ENCODE peak calls at places on chromosomes 4 and X, in seven cellular contexts. I is tibial artery; V is WERI-Rb-1; O is left lung; T is mesendoderm; H is effector memory CD4-positive, alpha-beta T cell; B is SJSA1. X is an unnamed sample.

GRCh38 chr4:176999943-177000543 is 207.3 kb upstream of the VEGFC start:
- DNase-seq in O (no peak), V (no peak), H (no peak), I (no peak), B (no peak), T (peak; percentile 12), X (no peak)

GRCh38 chr4:73707918-73708577 is 32.3 kb upstream of the CXCL8 start:
- DNase-seq in V (no peak), O (no peak), H (no peak), T (peak; percentile 86), B (peak; percentile 83), I (peak; percentile 78), X (peak; percentile 12)

GRCh38 chr4:83139514-83140156 is 25.1 kb upstream of the PLAC8 start:
- DNase-seq in O (no peak), I (no peak), H (no peak), B (no peak), T (no peak), V (no peak), X (no peak)

GRCh38 chrX:20530319-20530979 is 263.7 kb upstream of the RPS6KA3 start:
- DNase-seq in B (peak; percentile 46), I (peak; percentile 66), T (peak; percentile 46), O (no peak), V (peak; percentile 48), H (peak; percentile 14), X (no peak)

GRCh38 chrX:104854790-104855340 is 288.9 kb downstream of the IL1RAPL2 start:
- DNase-seq in T (no peak), O (no peak), B (no peak), V (no peak), I (no peak), H (no peak), X (no peak)

GRCh38 chrX:10979956-10980355 is 131.2 kb upstream of the HCCS start:
- DNase-seq in V (no peak), I (no peak), B (no peak), H (no peak), T (peak; percentile 40), O (no peak), X (no peak)

GRCh38 chr4:51885371-51885770 is 42.4 kb downstream of the DCUN1D4 start:
- DNase-seq in B (peak; percentile 11), I (no peak), T (peak; percentile 77), H (no peak), V (no peak), O (no peak), X (no peak)

GRCh38 chr4:28277931-28278330 is 1417.3 kb downstream of the STIM2 start:
- DNase-seq in V (no peak), O (no peak), H (no peak), B (no peak), T (no peak), I (no peak), X (no peak)

GRCh38 chr4:165381821-165382373 is 3.1 kb downstream of the CPE start:
- DNase-seq in V (no peak), T (peak; percentile 28), B (no peak), H (no peak), I (no peak), O (no peak), X (no peak)

GRCh38 chrX:133375558-133376340 is 39.5 kb downstream of the GPC4 start:
- DNase-seq in I (peak; percentile 60), O (no peak), V (no peak), T (no peak), B (no peak), H (no peak), X (no peak)

GRCh38 chr4:86961605-86962295 is 26.9 kb downstream of the AFF1 start:
- DNase-seq in T (no peak), B (no peak), V (peak; percentile 68), O (no peak), I (no peak), H (no peak), X (no peak)

GRCh38 chr4:23888421-23889319 is 1.2 kb downstream of the PPARGC1A start:
- DNase-seq in V (no peak), B (peak; percentile 26), I (peak; percentile 64), H (no peak), O (no peak), T (no peak), X (no peak)

GRCh38 chr4:184064877-184065276 is 152.8 kb downstream of the ENPP6 start:
- DNase-seq in T (no peak), V (no peak), H (no peak), I (no peak), O (no peak), B (no peak), X (no peak)

DNA sequence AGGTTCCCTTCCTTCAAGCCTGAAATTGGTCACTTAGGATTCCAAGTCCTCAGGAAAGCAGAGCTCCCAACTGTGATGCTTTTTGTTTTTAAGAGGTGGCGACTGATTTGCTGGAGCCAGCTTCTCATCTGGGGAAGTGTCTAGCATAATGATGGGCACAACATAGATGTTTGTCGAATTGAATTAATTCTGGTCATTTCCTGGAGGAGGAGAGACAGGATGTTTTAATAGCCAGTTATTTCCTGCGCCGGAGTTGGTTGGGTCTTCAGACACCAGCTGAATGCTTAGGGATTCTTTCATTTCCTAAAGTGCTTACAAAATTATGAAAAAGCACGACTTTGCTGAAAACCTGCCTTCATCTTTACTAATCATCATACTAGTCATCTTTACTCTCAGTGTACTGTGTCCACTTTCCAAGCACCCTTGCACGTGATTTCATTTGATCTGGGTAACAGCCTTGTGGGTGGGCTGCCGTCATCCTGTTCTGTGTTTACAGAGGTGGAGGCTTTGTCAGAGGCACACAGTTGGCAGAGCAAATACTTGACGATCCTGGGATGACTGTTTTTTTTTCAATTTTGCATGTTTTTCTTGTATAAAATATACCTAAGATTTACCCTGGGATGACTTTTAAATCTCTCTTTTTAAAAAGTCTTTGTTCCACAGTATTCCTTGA is 49.5 kb downstream of the RGS12 start:
- DNase-seq in I (no peak), H (no peak), V (no peak), B (peak; percentile 90), T (no peak), O (no peak), X (no peak)
- H3K27ac ChIP-seq in I (no peak overlapping the region), H (no peak overlapping the region), V (no peak overlapping the region), B (peak overlapping the region; percentile 86), T (no peak overlapping the region), O (no peak overlapping the region), X (no peak overlapping the region)

DNA sequence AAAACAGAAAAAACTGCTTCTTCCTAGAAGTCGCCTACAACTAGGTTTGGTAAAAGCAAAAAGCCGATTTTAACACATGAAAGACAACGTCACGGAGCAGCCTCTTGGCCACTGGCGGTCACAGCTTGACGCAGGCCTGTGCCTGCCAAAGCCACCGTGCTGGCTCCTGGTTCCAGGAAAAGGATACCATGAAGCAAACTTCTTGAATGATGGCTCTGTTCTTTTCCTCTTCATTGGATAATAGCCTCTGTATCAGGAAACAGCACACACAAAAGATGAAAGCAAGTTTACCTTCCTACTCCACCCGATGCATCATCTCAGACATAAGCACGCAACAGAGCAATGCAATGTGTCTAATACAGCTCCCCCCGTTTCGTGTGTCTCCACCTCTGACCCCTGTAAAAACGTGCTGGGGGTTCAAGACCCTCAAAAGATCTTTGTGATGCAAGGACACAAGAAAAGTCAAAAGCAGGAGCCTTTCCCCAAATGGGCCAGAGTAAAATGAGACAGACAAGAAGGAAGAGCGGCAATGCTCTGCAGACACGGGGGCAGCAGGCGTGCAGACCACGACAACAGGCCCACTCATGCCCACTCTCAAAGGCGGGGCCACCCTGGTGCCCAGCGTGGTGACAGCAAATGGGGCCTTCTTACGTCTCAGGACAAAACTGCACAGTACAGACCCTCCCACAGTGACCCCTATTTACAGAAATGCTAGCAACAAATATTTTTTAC is 19.4 kb downstream of the GAK start:
- DNase-seq in B (no peak), V (no peak), T (no peak), H (no peak), I (peak; percentile 38), O (peak; percentile 69), X (no peak)
- H3K27ac ChIP-seq in B (no peak overlapping the region), V (no peak overlapping the region), T (no peak overlapping the region), H (no peak overlapping the region), I (no peak overlapping the region), O (peak overlapping the region; percentile 65), X (no peak overlapping the region)

DNA sequence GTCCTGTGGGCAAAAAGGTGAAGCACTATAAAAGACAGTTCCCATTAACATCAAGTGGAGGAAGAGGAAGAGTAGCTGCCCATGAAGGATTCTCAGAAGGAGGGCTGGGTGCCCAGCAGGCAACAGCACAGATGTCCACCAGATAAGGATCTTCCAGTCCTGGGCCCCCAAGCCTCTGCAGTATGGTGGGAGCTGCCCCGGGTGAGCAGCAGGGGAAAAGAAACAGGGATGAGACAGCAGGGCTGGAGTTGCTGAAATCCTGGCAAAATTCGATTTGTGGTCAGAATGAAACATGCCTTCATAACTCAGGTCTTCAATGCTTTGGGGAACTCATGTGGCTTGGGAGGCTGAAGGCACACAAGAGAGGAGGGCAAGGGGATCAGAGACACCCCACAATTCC is 94.6 kb downstream of the RASL11B start:
- DNase-seq in O (no peak), B (no peak), H (no peak), V (no peak), T (no peak), I (no peak), X (no peak)
- H3K27ac ChIP-seq in O (no peak overlapping the region), B (no peak overlapping the region), H (no peak overlapping the region), V (no peak overlapping the region), T (no peak overlapping the region), I (no peak overlapping the region), X (no peak overlapping the region)

GRCh38 chrX:23061116-23061515 is 61.4 kb downstream of the DDX53 start:
- DNase-seq in H (no peak), T (no peak), O (no peak), V (no peak), I (no peak), B (no peak), X (no peak)
- H3K27ac ChIP-seq in H (no peak overlapping the region), T (no peak overlapping the region), O (no peak overlapping the region), V (no peak overlapping the region), I (no peak overlapping the region), B (no peak overlapping the region), X (no peak overlapping the region)

DNA sequence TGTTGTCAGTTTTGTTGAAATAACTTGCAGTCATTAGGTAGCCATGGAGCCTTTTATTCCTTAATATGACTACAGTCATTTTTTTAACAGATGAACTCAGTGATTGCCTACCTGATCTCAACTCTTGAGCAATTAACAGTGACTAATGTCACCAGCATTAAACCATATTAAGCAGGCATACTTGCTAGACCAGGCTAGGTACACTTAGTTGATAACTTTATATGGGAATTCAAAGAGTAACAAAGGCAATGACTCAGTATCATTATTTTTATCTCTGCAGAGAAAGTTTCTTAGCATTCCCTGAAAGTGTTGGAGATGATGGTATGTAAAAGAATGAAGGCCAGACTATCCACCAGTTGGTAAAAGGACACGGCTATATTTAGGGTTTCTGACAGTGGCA is at the start of gene C4orf54:
- DNase-seq in T (no peak), O (no peak), I (no peak), V (no peak), H (no peak), B (peak; percentile 3), X (no peak)
- H3K27ac ChIP-seq in T (no peak within 1 kb of the TSS), O (no peak within 1 kb of the TSS), I (no peak within 1 kb of the TSS), V (no peak within 1 kb of the TSS), H (no peak within 1 kb of the TSS), B (no peak within 1 kb of the TSS), X (peak within 1 kb of the TSS; percentile 34)

X was measured in ascending aorta.